ENCODE peak calls at places on chromosomes 5 and 9, in six cellular contexts. L is A549; B is neural crest cell; G is adrenal gland; M is activated CD4-positive, CD25-positive, alpha-beta regulatory T cell treated with anti-CD3 and anti-CD28 coated beads, Interleukin-2, amount 50 U/mL, for 16 hours; A is NCI-H1417. R is an unnamed sample.
A peak's percentile ranks its signal among the peaks of the same experiment; 100 is the strongest.

GRCh38 chr9:124617477-124618141 is 110.4 kb upstream of the NR5A1 start:
- DNase-seq in L (peak; percentile 78), B (peak; percentile 83), G (peak; percentile 84), M (peak; percentile 28), A (peak; percentile 30), R (peak; percentile 27)

GRCh38 chr5:89255845-89256463 is 373.0 kb upstream of the MEF2C start:
- DNase-seq in L (peak; percentile 67), B (no peak), G (no peak), M (no peak), A (no peak), R (no peak)

GRCh38 chr5:84673785-84674184 is 289.1 kb upstream of the EDIL3 start:
- DNase-seq in L (no peak), B (no peak), G (no peak), M (no peak), A (no peak), R (no peak)

GRCh38 chr9:71748280-71748743 is 20.0 kb downstream of the CEMIP2 start:
- DNase-seq in L (no peak), B (no peak), G (no peak), M (no peak), A (no peak), R (no peak)

GRCh38 chr5:135353952-135354721 is 44.9 kb downstream of the MACROH2A1 start:
- DNase-seq in L (no peak), B (no peak), G (no peak), M (no peak), A (no peak), R (no peak)

GRCh38 chr5:119454171-119454570 is 1.9 kb downstream of the HSD17B4 start:
- DNase-seq in L (no peak), B (no peak), G (peak; percentile 47), M (no peak), A (no peak), R (no peak)

GRCh38 chr5:17732351-17732923 is 98.2 kb downstream of the TAF11L14 start:
- DNase-seq in L (no peak), B (no peak), G (no peak), M (no peak), A (no peak), R (no peak)

GRCh38 chr9:89999534-90000370 is 394.9 kb downstream of the GADD45G start:
- DNase-seq in L (peak; percentile 68), B (no peak), G (peak; percentile 91), M (peak; percentile 6), A (peak; percentile 85), R (no peak)

GRCh38 chr5:162485666-162486292 is 418.2 kb downstream of the GABRG2 start:
- DNase-seq in L (no peak), B (no peak), G (no peak), M (no peak), A (no peak), R (no peak)